ENCODE peak calls at places on chromosomes 3 and 15, in eight cellular contexts. T is left ventricle myocardium inferior; E is fibroblast of lung; Q is endothelial cell of umbilical vein; C is Karpas-422; H is OCI-LY7; L is CD4-positive, alpha-beta T cell; D is body of pancreas. V is an unnamed sample.

GRCh38 chr3:60017631-60018030 is 967.8 kb upstream of the CFAP20DC start:
- DNase-seq in Q (no peak), H (no peak), L (peak), D (no peak), E (peak), C (no peak), T (no peak), V (no peak)

GRCh38 chr3:134934933-134935332 is 139.9 kb downstream of the EPHB1 start:
- DNase-seq in Q (no peak), L (no peak), T (no peak), D (no peak), E (no peak), H (no peak), C (no peak), V (no peak)

GRCh38 chr3:186464424-186465093 is 79.6 kb downstream of the CRYGS start:
- DNase-seq in T (no peak), E (no peak), C (peak), L (no peak), Q (no peak), H (peak), D (no peak), V (no peak)

GRCh38 chr3:71784914-71785593 is at the start of gene PROK2:
- DNase-seq in E (no peak), H (no peak), T (no peak), D (no peak), C (no peak), Q (no peak), L (no peak), V (no peak)

GRCh38 chr3:14537590-14538450 is 2.3 kb downstream of the GRIP2 start:
- DNase-seq in E (no peak), D (no peak), T (peak), H (peak), C (peak), L (no peak), Q (no peak), V (no peak)

GRCh38 chr3:27335571-27335970 is 33.6 kb downstream of the NEK10 start:
- DNase-seq in H (no peak), C (no peak), L (no peak), D (no peak), T (no peak), Q (no peak), E (no peak), V (no peak)

GRCh38 chr3:23830869-23831484 is 25.2 kb downstream of the UBE2E1 start:
- DNase-seq in L (no peak), T (no peak), E (peak), Q (no peak), D (no peak), H (no peak), C (no peak), V (no peak)

GRCh38 chr3:46948830-46949671 is 27.5 kb downstream of the CCDC12 start:
- DNase-seq in Q (no peak), D (peak), H (no peak), T (peak), C (no peak), E (no peak), L (no peak), V (no peak)

GRCh38 chr3:118688396-118688884 is 346.2 kb downstream of the IGSF11 start:
- DNase-seq in E (no peak), H (no peak), C (no peak), T (no peak), L (no peak), Q (no peak), D (no peak), V (no peak)

GRCh38 chr3:177479630-177480029 is 282.3 kb upstream of the TBL1XR1 start:
- DNase-seq in E (no peak), L (no peak), T (no peak), C (no peak), H (no peak), Q (no peak), D (no peak), V (no peak)

GRCh38 chr15:31510003-31510402 is 183.4 kb downstream of the KLF13 start:
- DNase-seq in E (no peak), D (no peak), Q (peak), L (no peak), H (no peak), T (no peak), C (no peak), V (no peak)

GRCh38 chr15:35305031-35305555 is 220.0 kb upstream of the NANOGP8 start:
- DNase-seq in E (peak), D (no peak), L (no peak), C (no peak), T (no peak), Q (peak), H (no peak), V (no peak)

GRCh38 chr3:182671942-182672341 is 121.4 kb upstream of the ATP11B start:
- DNase-seq in D (no peak), E (peak), L (no peak), T (no peak), H (no peak), Q (no peak), C (no peak), V (no peak)

GRCh38 chr3:81716870-81717509 is 44.5 kb downstream of the GBE1 start:
- DNase-seq in L (no peak), E (peak), T (peak), D (peak), C (no peak), H (no peak), Q (no peak), V (no peak)

GRCh38 chr3:54321515-54321914 is 199.2 kb downstream of the CACNA2D3 start:
- DNase-seq in H (no peak), L (no peak), Q (no peak), T (no peak), D (no peak), C (no peak), E (no peak), V (no peak)

GRCh38 chr3:14848906-14849305 is 30.1 kb downstream of the FGD5 start:
- DNase-seq in H (no peak), C (no peak), Q (no peak), D (no peak), T (no peak), E (no peak), L (no peak), V (no peak)

GRCh38 chr3:73179601-73180000 is 118.1 kb downstream of the EBLN2 start:
- DNase-seq in L (no peak), D (no peak), T (no peak), E (no peak), C (no peak), H (no peak), Q (no peak), V (no peak)

GRCh38 chr3:30681276-30682211 is 75.1 kb downstream of the TGFBR2 start:
- DNase-seq in T (peak), H (no peak), E (peak), D (no peak), L (no peak), Q (peak), C (no peak), V (no peak)

GRCh38 chr3:50486219-50486888 is 17.1 kb downstream of the CACNA2D2 start:
- DNase-seq in H (no peak), E (peak), Q (no peak), D (no peak), C (no peak), T (no peak), L (no peak), V (no peak)

GRCh38 chr15:43329222-43329959 is 982 bp downstream of the LCMT2 start:
- DNase-seq in T (no peak), D (no peak), Q (peak), C (no peak), E (no peak), L (peak), H (no peak), V (no peak)

GRCh38 chr3:94433811-94434210 is 370.9 kb downstream of the NSUN3 start:
- DNase-seq in L (no peak), C (no peak), Q (peak), E (peak), T (no peak), D (no peak), H (no peak), V (peak)

GRCh38 chr3:50572801-50573371 is 3.6 kb downstream of the HEMK1 start:
- DNase-seq in H (no peak), Q (no peak), T (no peak), E (no peak), D (no peak), C (no peak), L (no peak), V (no peak)

GRCh38 chr3:98608029-98608428 is 14.6 kb upstream of the CPOX start:
- DNase-seq in E (no peak), Q (no peak), D (no peak), H (no peak), T (no peak), C (no peak), L (no peak), V (no peak)

GRCh38 chr3:98612996-98613517 is 19.6 kb upstream of the CPOX start:
- DNase-seq in L (no peak), Q (no peak), C (no peak), E (no peak), D (peak), H (no peak), T (no peak), V (no peak)

GRCh38 chr3:98612587-98612986 is 19.2 kb upstream of the CPOX start:
- DNase-seq in Q (no peak), E (no peak), L (no peak), C (peak), T (no peak), D (peak), H (peak), V (no peak)

GRCh38 chr3:98617841-98618240 is 24.4 kb upstream of the CPOX start:
- DNase-seq in T (no peak), H (no peak), E (no peak), Q (no peak), L (no peak), C (no peak), D (no peak), V (no peak)

GRCh38 chr3:98613616-98614015 is 20.2 kb upstream of the CPOX start:
- DNase-seq in L (no peak), H (no peak), T (no peak), D (no peak), C (no peak), E (peak), Q (no peak), V (no peak)
- H3K27ac ChIP-seq in L (no peak), H (no peak), T (no peak), D (no peak), C (no peak), E (no peak), Q (no peak), V (no peak)

DNA sequence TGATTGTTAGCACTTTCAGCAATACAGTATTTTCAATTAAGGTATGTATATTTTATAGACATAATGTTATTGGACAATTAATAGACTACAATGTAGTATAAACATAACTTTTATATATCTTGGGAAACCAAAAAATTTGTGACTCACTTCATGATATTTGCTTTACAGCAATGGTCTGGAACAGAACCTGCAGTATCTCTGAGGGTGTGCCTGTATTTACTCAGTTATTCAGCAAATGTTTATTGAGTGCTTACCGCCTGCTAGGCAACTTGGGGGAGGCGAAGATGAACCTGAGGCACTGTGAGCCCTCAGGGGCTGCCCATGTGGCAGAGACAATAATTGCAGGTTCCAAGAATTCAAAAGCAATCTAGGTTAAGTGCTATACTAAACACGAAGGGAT is 144.8 kb downstream of the GABRB3 start:
- DNase-seq in D (peak), T (no peak), L (no peak), E (no peak), C (no peak), Q (no peak), H (peak), V (no peak)
- H3K27ac ChIP-seq in D (no peak), T (no peak), L (no peak), E (no peak), C (no peak), Q (no peak), H (peak), V (no peak)

GRCh38 chr15:95448531-95449210 is 881.8 kb upstream of the NR2F2 start:
- DNase-seq in C (no peak), E (peak), D (no peak), L (no peak), H (no peak), T (no peak), Q (peak), V (no peak)
- H3K27ac ChIP-seq in C (no peak), E (peak), D (no peak), L (no peak), H (no peak), T (no peak), Q (no peak), V (no peak)

GRCh38 chr15:50055333-50056278 is 63.4 kb downstream of the ATP8B4 start:
- DNase-seq in Q (no peak), T (no peak), H (no peak), L (no peak), C (no peak), D (peak), E (peak), V (no peak)
- H3K27ac ChIP-seq in Q (no peak), T (peak), H (no peak), L (no peak), C (no peak), D (peak), E (peak), V (no peak)

DNA sequence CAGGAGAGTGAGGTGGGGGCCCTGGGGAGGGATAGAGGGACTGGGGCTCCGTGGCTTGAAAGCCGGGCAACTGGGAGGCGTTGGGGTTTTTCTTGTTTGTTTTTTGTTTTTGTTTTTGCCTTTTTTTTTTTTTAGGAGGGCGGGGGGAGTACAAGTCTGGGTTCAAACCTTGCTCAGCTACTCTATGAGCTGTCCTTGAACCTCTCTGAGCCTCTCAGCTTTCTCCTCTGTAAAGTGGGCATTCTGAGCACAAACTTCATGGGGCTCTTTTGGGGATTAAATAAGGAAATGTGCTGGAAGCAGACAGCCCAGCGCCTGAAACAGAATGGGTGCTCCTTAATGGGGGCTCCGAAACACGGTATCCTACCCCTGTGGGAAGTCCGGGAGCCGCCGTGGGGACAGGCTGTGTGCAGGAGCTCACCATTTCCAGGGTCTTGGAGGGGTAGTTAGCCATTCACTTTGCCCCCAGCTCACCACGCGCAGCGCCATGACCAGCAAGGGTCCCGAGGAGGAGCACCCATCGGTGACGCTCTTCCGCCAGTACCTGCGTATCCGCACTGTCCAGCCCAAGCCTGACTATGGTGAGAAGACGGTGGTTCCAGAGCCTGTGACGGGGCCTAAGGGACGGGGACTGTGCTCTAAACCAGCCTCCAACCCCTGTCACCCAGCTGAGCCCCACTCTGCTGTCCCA is 388 bp downstream of the ACY1 start:
- DNase-seq in T (no peak), D (no peak), E (no peak), L (no peak), H (no peak), Q (no peak), C (no peak), V (no peak)
- H3K27ac ChIP-seq in T (peak), D (peak), E (peak), L (peak), H (no peak), Q (peak), C (peak), V (peak)

GRCh38 chr3:52052831-52053306 is 3.5 kb downstream of the DUSP7 start:
- DNase-seq in D (peak), C (no peak), L (peak), Q (peak), T (peak), H (peak), E (peak), V (peak)

GRCh38 chr3:52049503-52049902 is 6.9 kb downstream of the DUSP7 start:
- DNase-seq in E (no peak), T (no peak), D (no peak), L (no peak), Q (no peak), H (no peak), C (no peak), V (no peak)

GRCh38 chr3:52053307-52054304 is 2.8 kb downstream of the DUSP7 start:
- DNase-seq in H (peak), L (no peak), T (no peak), C (peak), D (peak), Q (peak), E (no peak), V (no peak)

GRCh38 chr3:52050571-52050970 is 5.8 kb downstream of the DUSP7 start:
- DNase-seq in C (no peak), L (no peak), T (no peak), Q (no peak), D (no peak), H (no peak), E (no peak), V (no peak)

GRCh38 chr3:52051444-52051843 is 4.9 kb downstream of the DUSP7 start:
- DNase-seq in T (no peak), D (no peak), Q (no peak), H (no peak), L (no peak), E (no peak), C (no peak), V (no peak)
- H3K27ac ChIP-seq in T (peak), D (peak), Q (no peak), H (no peak), L (peak), E (no peak), C (no peak), V (no peak)

GRCh38 chr15:78537266-78537665 is 3.0 kb upstream of the PSMA4 start:
- DNase-seq in E (no peak), Q (no peak), T (no peak), D (no peak), H (no peak), L (no peak), C (peak), V (no peak)
- H3K27ac ChIP-seq in E (no peak), Q (no peak), T (peak), D (no peak), H (no peak), L (no peak), C (no peak), V (no peak)

GRCh38 chr3:44995142-44995770 is 19.2 kb downstream of the EXOSC7 start:
- DNase-seq in D (peak), L (no peak), Q (peak), E (peak), H (no peak), C (no peak), T (no peak), V (no peak)
- H3K27ac ChIP-seq in D (peak), L (no peak), Q (no peak), E (peak), H (no peak), C (no peak), T (peak), V (no peak)

GRCh38 chr3:87755852-87756251 is 303.0 kb downstream of the CGGBP1 start:
- DNase-seq in D (no peak), T (no peak), C (no peak), Q (no peak), L (no peak), H (no peak), E (no peak), V (no peak)

GRCh38 chr3:87761795-87762194 is 297.0 kb downstream of the CGGBP1 start:
- DNase-seq in T (no peak), E (no peak), L (no peak), D (no peak), H (no peak), Q (no peak), C (no peak), V (no peak)

GRCh38 chr3:87761341-87761740 is 297.5 kb downstream of the CGGBP1 start:
- DNase-seq in H (no peak), C (no peak), T (no peak), Q (no peak), D (no peak), E (no peak), L (no peak), V (no peak)

GRCh38 chr3:87756616-87757015 is 302.2 kb downstream of the CGGBP1 start:
- DNase-seq in Q (no peak), C (no peak), L (no peak), H (no peak), T (no peak), E (no peak), D (no peak), V (no peak)
- H3K27ac ChIP-seq in Q (no peak), C (no peak), L (no peak), H (no peak), T (no peak), E (no peak), D (no peak), V (no peak)

V was measured in SJSA1.